ENCODE peak calls at places on chromosome 3, in seven cellular contexts. V is GM23338, C is K562, S is Panc1, P is A549, B is HepG2, L is HL-60. K is an unnamed sample.

GRCh38 chr3:126147932-126148683 is 32.3 kb downstream of the ALDH1L1 start:
- DNase-seq in C (no peak), P (no peak), S (no peak), B (no peak), V (no peak), L (no peak), K (no peak)

GRCh38 chr3:33096103-33096868 is 660 bp downstream of the GLB1 start:
- DNase-seq in S (no peak), V (peak), B (peak), P (peak), L (peak), C (peak), K (no peak)

GRCh38 chr3:111694471-111694870 is 99.3 kb upstream of the ZBED2 start:
- DNase-seq in P (no peak), S (no peak), V (no peak), C (no peak), B (no peak), L (no peak), K (no peak)

GRCh38 chr3:40086890-40087884 is 222.3 kb upstream of the EIF1B start:
- DNase-seq in V (no peak), P (no peak), S (no peak), C (no peak), L (no peak), B (peak), K (no peak)

GRCh38 chr3:190912736-190913135 is 50.2 kb upstream of the GMNC start:
- DNase-seq in B (no peak), S (no peak), L (no peak), C (no peak), V (no peak), P (no peak), K (no peak)

GRCh38 chr3:151788401-151788800 is 25.5 kb upstream of the AADAC start:
- DNase-seq in L (no peak), C (no peak), P (no peak), B (no peak), S (no peak), V (no peak), K (no peak)

GRCh38 chr3:129664040-129664646 is 57.7 kb upstream of the PLXND1 start:
- DNase-seq in C (no peak), V (no peak), B (no peak), L (no peak), S (no peak), P (no peak), K (no peak)

GRCh38 chr3:196765454-196765853 is 25.8 kb downstream of the PAK2 start:
- DNase-seq in S (no peak), P (no peak), L (no peak), B (no peak), V (no peak), C (no peak), K (no peak)

DNA sequence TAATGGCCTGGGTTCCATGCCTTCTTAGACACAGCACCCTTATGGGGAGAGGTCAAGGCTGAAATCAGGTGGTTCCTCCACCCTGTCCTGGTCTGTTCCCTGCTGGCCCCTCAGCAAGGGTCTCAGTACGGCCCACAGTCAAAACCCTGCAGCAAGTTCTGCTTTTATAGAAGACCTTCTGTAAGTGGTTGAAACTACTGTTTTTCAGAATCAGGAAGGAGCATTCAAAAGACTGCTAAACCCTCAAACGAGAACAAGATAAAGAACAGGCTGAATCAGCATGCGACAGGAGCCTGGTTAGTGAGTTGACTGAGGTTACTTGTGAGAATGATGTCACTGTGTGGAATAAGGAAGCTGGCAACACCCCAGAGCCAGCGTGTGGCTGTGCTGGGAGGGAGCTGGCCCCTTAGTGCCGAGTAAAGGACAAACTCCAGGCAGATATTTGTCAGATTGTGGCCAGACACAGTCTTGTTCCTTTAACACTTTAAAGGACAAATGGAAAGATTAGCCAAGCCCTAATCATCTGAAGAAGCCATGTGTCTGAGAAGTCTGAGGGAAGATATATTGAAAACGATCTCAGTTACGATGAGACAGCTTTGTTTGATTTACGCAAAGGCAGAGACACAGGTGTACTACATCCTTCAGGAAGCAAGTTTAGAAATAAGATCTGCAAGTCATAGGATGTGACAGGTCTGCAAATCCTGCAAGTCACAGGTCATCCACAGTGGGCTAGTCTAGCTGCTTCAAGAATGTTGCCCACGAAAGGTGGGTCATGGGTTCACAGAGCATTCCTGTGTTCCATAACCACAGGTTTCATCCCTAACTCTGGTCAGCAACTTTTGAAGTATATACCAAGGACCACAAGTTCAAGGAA is 54.0 kb downstream of the B3GNT5 start:
- DNase-seq in B (no peak), P (no peak), L (peak), S (no peak), C (peak), V (no peak), K (no peak)
- TF ChIP-seq REST in B (no peak), P (no peak), L (no peak), S (no peak), C (no peak), V (no peak), K (no peak)

GRCh38 chr3:107525101-107525953 is 2.6 kb downstream of the BBX start:
- DNase-seq in P (no peak), C (peak), S (no peak), B (no peak), V (peak), L (peak), K (no peak)

GRCh38 chr3:107525954-107526305 is 3.2 kb downstream of the BBX start:
- DNase-seq in S (no peak), C (no peak), B (no peak), V (no peak), P (no peak), L (no peak), K (no peak)

GRCh38 chr3:107522510-107523360 is at the start of gene BBX:
- DNase-seq in P (peak), S (peak), B (peak), V (peak), L (peak), C (peak), K (peak)

GRCh38 chr3:107523361-107524213 is 825 bp downstream of the BBX start:
- DNase-seq in L (peak), P (no peak), B (peak), S (no peak), C (peak), V (peak), K (no peak)

GRCh38 chr3:107524214-107525100 is 1.7 kb downstream of the BBX start:
- DNase-seq in B (peak), P (no peak), S (no peak), L (peak), V (peak), C (peak), K (no peak)
- TF ChIP-seq REST in B (no peak), P (no peak), S (no peak), L (peak), V (no peak), C (no peak), K (no peak)

GRCh38 chr3:113615976-113616375 is 80.5 kb downstream of the USF3 start:
- DNase-seq in B (no peak), V (no peak), C (no peak), L (no peak), P (no peak), S (no peak), K (no peak)
- TF ChIP-seq REST in B (no peak), V (no peak), C (no peak), L (no peak), P (no peak), S (no peak), K (no peak)

GRCh38 chr3:123634149-123635051 is 49.5 kb upstream of the HACD2 start:
- DNase-seq in B (no peak), P (no peak), L (no peak), S (no peak), C (no peak), V (no peak), K (no peak)

GRCh38 chr3:123633530-123633929 is 48.7 kb upstream of the HACD2 start:
- DNase-seq in C (no peak), S (no peak), B (peak), P (no peak), V (no peak), L (no peak), K (no peak)

GRCh38 chr3:123635717-123636116 is 50.9 kb upstream of the HACD2 start:
- DNase-seq in L (no peak), C (no peak), B (no peak), P (no peak), S (no peak), V (no peak), K (no peak)

GRCh38 chr3:123636431-123636841 is 51.6 kb upstream of the HACD2 start:
- DNase-seq in C (peak), B (no peak), V (peak), S (no peak), P (no peak), L (no peak), K (no peak)

GRCh38 chr3:123635220-123635619 is 50.4 kb upstream of the HACD2 start:
- DNase-seq in C (no peak), P (no peak), S (no peak), B (no peak), L (no peak), V (peak), K (no peak)
- TF ChIP-seq REST in C (no peak), P (no peak), S (no peak), B (no peak), L (no peak), V (no peak), K (no peak)

GRCh38 chr3:134483195-134483890 is 2.4 kb downstream of the ANAPC13 start:
- DNase-seq in L (peak), B (no peak), C (no peak), S (no peak), P (no peak), V (no peak), K (no peak)

GRCh38 chr3:134486577-134487041 is 752 bp downstream of the CEP63 start:
- DNase-seq in V (peak), S (no peak), B (no peak), P (no peak), C (no peak), L (no peak), K (no peak)

GRCh38 chr3:134485075-134485536 is 679 bp downstream of the ANAPC13 start:
- DNase-seq in S (no peak), C (peak), L (no peak), V (peak), P (peak), B (peak), K (no peak)

GRCh38 chr3:134485620-134486576 is at the start of the genes ANAPC13 and CEP63:
- DNase-seq in C (peak), V (peak), P (peak), S (peak), B (peak), L (peak), K (peak)

GRCh38 chr3:134487406-134487805 is 1.5 kb downstream of the CEP63 start:
- DNase-seq in L (peak), S (no peak), B (no peak), V (no peak), C (no peak), P (no peak), K (no peak)
- TF ChIP-seq REST in L (no peak), S (no peak), B (no peak), V (no peak), C (no peak), P (no peak), K (no peak)

DNA sequence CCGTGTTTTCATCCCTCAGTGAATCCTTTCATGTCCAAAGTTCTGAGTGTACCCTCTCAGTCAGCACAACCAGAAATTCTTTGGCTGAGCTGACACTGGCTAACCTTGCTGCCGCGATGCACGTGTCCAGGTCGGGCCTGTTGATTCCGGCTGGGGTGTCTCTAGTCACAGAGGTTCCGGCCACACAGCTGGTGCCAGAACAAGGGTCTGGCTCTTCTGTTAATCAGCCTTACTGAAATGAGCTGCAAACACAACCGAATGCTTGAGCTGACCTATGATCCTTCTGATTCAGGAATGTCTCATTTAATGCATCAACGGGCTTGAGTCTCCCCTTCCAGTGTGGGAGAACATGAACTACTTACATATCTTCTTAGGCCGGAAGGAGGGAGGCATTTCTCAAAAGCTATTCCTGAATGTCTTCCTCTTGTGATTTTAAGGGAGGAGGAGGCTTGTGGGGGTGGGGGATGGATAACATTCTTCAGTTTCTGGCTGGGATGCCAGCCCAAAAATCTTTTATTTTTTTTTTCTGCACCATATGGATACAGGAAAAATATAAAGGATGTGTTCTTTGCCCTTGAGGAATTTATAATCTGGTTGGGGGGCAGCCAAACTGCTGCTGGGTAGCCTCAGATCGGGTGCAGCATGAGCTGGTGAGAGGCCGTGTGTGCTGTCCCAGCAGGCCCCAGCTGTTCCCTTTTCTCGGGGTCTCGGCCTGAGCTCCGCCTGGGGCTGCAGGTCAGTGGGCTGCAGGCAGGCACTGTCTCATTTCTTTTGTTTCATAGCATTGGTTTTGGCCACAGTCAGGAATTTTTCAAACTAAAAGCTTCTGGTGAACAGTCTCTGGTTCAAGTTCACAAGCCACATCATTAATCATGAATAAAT is 319.1 kb upstream of the TBL1XR1 start:
- DNase-seq in L (no peak), P (no peak), B (peak), V (peak), C (no peak), S (no peak), K (no peak)
- TF ChIP-seq REST in L (no peak), P (no peak), B (no peak), V (no peak), C (no peak), S (no peak), K (no peak)

GRCh38 chr3:165195226-165195625 is 958 bp downstream of the SLITRK3 start:
- DNase-seq in P (no peak), B (no peak), V (peak), L (no peak), S (no peak), C (no peak), K (no peak)
- TF ChIP-seq REST in P (no peak), B (no peak), V (no peak), L (no peak), S (no peak), C (no peak), K (no peak)

GRCh38 chr3:167228135-167228534 is 152.0 kb downstream of the ZBBX start:
- DNase-seq in C (no peak), L (no peak), S (no peak), B (no peak), P (no peak), V (no peak), K (no peak)
- TF ChIP-seq REST in C (no peak), L (no peak), S (no peak), B (no peak), P (no peak), V (no peak), K (no peak)

GRCh38 chr3:47378869-47379268 is 2.0 kb upstream of the PTPN23 start:
- DNase-seq in C (no peak), V (no peak), B (no peak), P (no peak), S (no peak), L (no peak), K (no peak)
- TF ChIP-seq REST in C (no peak), V (no peak), B (no peak), P (no peak), S (no peak), L (no peak), K (no peak)